ENCODE peak calls at places on chromosomes 4 and X, in eight cellular contexts. One of them, this sample, is unnamed.

GRCh38 chr4:38957239-38957815 is 74.9 kb downstream of the TMEM156 start:
- DNase-seq in RKO: no peak
- DNase-seq in naive B cell: no peak
- DNase-seq in NCI-H1092 treated with DMSO at 0.1 percent for 48 hours: no peak
- DNase-seq in neural crest cell: no peak
- DNase-seq in endothelial cell: no peak
- DNase-seq in B cell: no peak
- DNase-seq in H9: no peak
- DNase-seq in this sample: no peak

GRCh38 chrX:41258871-41259270 is 75.1 kb upstream of the DDX3X start:
- DNase-seq in neural crest cell: no peak
- DNase-seq in NCI-H1092 treated with DMSO at 0.1 percent for 48 hours: no peak
- DNase-seq in RKO: no peak
- DNase-seq in naive B cell: no peak
- DNase-seq in B cell: no peak
- DNase-seq in H9: no peak
- DNase-seq in endothelial cell: no peak
- DNase-seq in this sample: no peak

GRCh38 chr4:121189811-121190210 is 25.7 kb upstream of the TNIP3 start:
- DNase-seq in H9: no peak
- DNase-seq in naive B cell: no peak
- DNase-seq in B cell: no peak
- DNase-seq in endothelial cell: no peak
- DNase-seq in neural crest cell: no peak
- DNase-seq in RKO: no peak
- DNase-seq in NCI-H1092 treated with DMSO at 0.1 percent for 48 hours: no peak
- DNase-seq in this sample: no peak

GRCh38 chr4:113979973-113980615 is 647 bp upstream of the ARSJ start:
- DNase-seq in naive B cell: no peak
- DNase-seq in H9: no peak
- DNase-seq in RKO: peak
- DNase-seq in neural crest cell: no peak
- DNase-seq in B cell: no peak
- DNase-seq in endothelial cell: no peak
- DNase-seq in NCI-H1092 treated with DMSO at 0.1 percent for 48 hours: no peak
- DNase-seq in this sample: peak

GRCh38 chrX:39705299-39705698 is 392.5 kb downstream of the BCOR start:
- DNase-seq in H9: no peak
- DNase-seq in RKO: peak
- DNase-seq in naive B cell: no peak
- DNase-seq in neural crest cell: no peak
- DNase-seq in B cell: no peak
- DNase-seq in NCI-H1092 treated with DMSO at 0.1 percent for 48 hours: peak
- DNase-seq in endothelial cell: no peak
- DNase-seq in this sample: peak

GRCh38 chrX:108511721-108512120 is 72.1 kb downstream of the COL4A5 start:
- DNase-seq in B cell: no peak
- DNase-seq in RKO: no peak
- DNase-seq in naive B cell: no peak
- DNase-seq in neural crest cell: no peak
- DNase-seq in H9: no peak
- DNase-seq in endothelial cell: no peak
- DNase-seq in NCI-H1092 treated with DMSO at 0.1 percent for 48 hours: no peak
- DNase-seq in this sample: no peak

GRCh38 chr4:146029939-146030710 is 91.5 kb upstream of the ZNF827 start:
- DNase-seq in H9: peak
- DNase-seq in RKO: no peak
- DNase-seq in endothelial cell: no peak
- DNase-seq in B cell: peak
- DNase-seq in naive B cell: peak
- DNase-seq in NCI-H1092 treated with DMSO at 0.1 percent for 48 hours: no peak
- DNase-seq in neural crest cell: no peak
- DNase-seq in this sample: no peak

GRCh38 chrX:48558270-48558669 is 16.0 kb upstream of the RBM3 start:
- DNase-seq in RKO: peak
- DNase-seq in H9: no peak
- DNase-seq in naive B cell: no peak
- DNase-seq in NCI-H1092 treated with DMSO at 0.1 percent for 48 hours: no peak
- DNase-seq in B cell: no peak
- DNase-seq in endothelial cell: no peak
- DNase-seq in neural crest cell: no peak
- DNase-seq in this sample: peak

GRCh38 chr4:145878501-145879435 is 59.9 kb downstream of the ZNF827 start:
- DNase-seq in endothelial cell: no peak
- DNase-seq in B cell: no peak
- DNase-seq in neural crest cell: no peak
- DNase-seq in H9: no peak
- DNase-seq in NCI-H1092 treated with DMSO at 0.1 percent for 48 hours: no peak
- DNase-seq in RKO: no peak
- DNase-seq in naive B cell: no peak
- DNase-seq in this sample: peak

GRCh38 chr4:21645776-21646175 is 302.8 kb downstream of the KCNIP4 start:
- DNase-seq in neural crest cell: no peak
- DNase-seq in NCI-H1092 treated with DMSO at 0.1 percent for 48 hours: no peak
- DNase-seq in H9: no peak
- DNase-seq in RKO: no peak
- DNase-seq in naive B cell: no peak
- DNase-seq in endothelial cell: no peak
- DNase-seq in B cell: no peak
- DNase-seq in this sample: no peak

GRCh38 chrX:9352683-9353430 is 112.0 kb upstream of the TBL1X start:
- DNase-seq in endothelial cell: no peak
- DNase-seq in B cell: peak
- DNase-seq in naive B cell: peak
- DNase-seq in H9: no peak
- DNase-seq in NCI-H1092 treated with DMSO at 0.1 percent for 48 hours: no peak
- DNase-seq in neural crest cell: no peak
- DNase-seq in RKO: no peak
- DNase-seq in this sample: no peak

GRCh38 chr4:143641406-143641805 is 59.1 kb downstream of the FREM3 start:
- DNase-seq in endothelial cell: no peak
- DNase-seq in H9: no peak
- DNase-seq in naive B cell: no peak
- DNase-seq in neural crest cell: no peak
- DNase-seq in RKO: no peak
- DNase-seq in B cell: no peak
- DNase-seq in NCI-H1092 treated with DMSO at 0.1 percent for 48 hours: no peak
- DNase-seq in this sample: no peak

GRCh38 chrX:3663576-3664290 is 49.7 kb downstream of the PRKX start:
- DNase-seq in neural crest cell: no peak
- DNase-seq in B cell: peak
- DNase-seq in NCI-H1092 treated with DMSO at 0.1 percent for 48 hours: no peak
- DNase-seq in naive B cell: peak
- DNase-seq in H9: no peak
- DNase-seq in endothelial cell: no peak
- DNase-seq in RKO: no peak
- DNase-seq in this sample: no peak

GRCh38 chr4:46839128-46839527 is 69.9 kb downstream of the COX7B2 start:
- DNase-seq in NCI-H1092 treated with DMSO at 0.1 percent for 48 hours: no peak
- DNase-seq in B cell: no peak
- DNase-seq in endothelial cell: no peak
- DNase-seq in H9: peak
- DNase-seq in RKO: no peak
- DNase-seq in neural crest cell: no peak
- DNase-seq in naive B cell: no peak
- DNase-seq in this sample: no peak

GRCh38 chrX:21838937-21839333 is 482 bp upstream of the MBTPS2 start:
- DNase-seq in H9: no peak
- DNase-seq in RKO: peak
- DNase-seq in endothelial cell: no peak
- DNase-seq in naive B cell: no peak
- DNase-seq in NCI-H1092 treated with DMSO at 0.1 percent for 48 hours: peak
- DNase-seq in B cell: no peak
- DNase-seq in neural crest cell: no peak
- DNase-seq in this sample: no peak

GRCh38 chr4:14338206-14338605 is 664.1 kb upstream of the CPEB2 start:
- DNase-seq in RKO: no peak
- DNase-seq in neural crest cell: no peak
- DNase-seq in endothelial cell: no peak
- DNase-seq in naive B cell: no peak
- DNase-seq in H9: no peak
- DNase-seq in NCI-H1092 treated with DMSO at 0.1 percent for 48 hours: no peak
- DNase-seq in B cell: no peak
- DNase-seq in this sample: no peak

GRCh38 chr4:187090401-187090800 is 366.7 kb upstream of the FAT1 start:
- DNase-seq in H9: no peak
- DNase-seq in NCI-H1092 treated with DMSO at 0.1 percent for 48 hours: no peak
- DNase-seq in B cell: no peak
- DNase-seq in RKO: no peak
- DNase-seq in naive B cell: no peak
- DNase-seq in endothelial cell: no peak
- DNase-seq in neural crest cell: no peak
- DNase-seq in this sample: no peak

GRCh38 chr4:125116431-125116830 is 198.3 kb upstream of the FAT4 start:
- DNase-seq in RKO: no peak
- DNase-seq in H9: no peak
- DNase-seq in naive B cell: no peak
- DNase-seq in neural crest cell: no peak
- DNase-seq in B cell: no peak
- DNase-seq in endothelial cell: no peak
- DNase-seq in NCI-H1092 treated with DMSO at 0.1 percent for 48 hours: no peak
- DNase-seq in this sample: no peak

GRCh38 chrX:31435592-31435991 is 363.8 kb upstream of the FTHL17 start:
- DNase-seq in naive B cell: no peak
- DNase-seq in RKO: no peak
- DNase-seq in NCI-H1092 treated with DMSO at 0.1 percent for 48 hours: no peak
- DNase-seq in neural crest cell: peak
- DNase-seq in B cell: no peak
- DNase-seq in endothelial cell: peak
- DNase-seq in H9: peak
- DNase-seq in this sample: no peak

GRCh38 chr4:2363056-2363719 is 55.3 kb downstream of the ZFYVE28 start:
- DNase-seq in RKO: no peak
- DNase-seq in neural crest cell: no peak
- DNase-seq in H9: no peak
- DNase-seq in B cell: no peak
- DNase-seq in NCI-H1092 treated with DMSO at 0.1 percent for 48 hours: no peak
- DNase-seq in endothelial cell: no peak
- DNase-seq in naive B cell: no peak
- DNase-seq in this sample: no peak

GRCh38 chrX:1462596-1463251 is 10.0 kb upstream of the ASMTL start:
- DNase-seq in B cell: peak
- DNase-seq in NCI-H1092 treated with DMSO at 0.1 percent for 48 hours: no peak
- DNase-seq in H9: no peak
- DNase-seq in endothelial cell: no peak
- DNase-seq in neural crest cell: no peak
- DNase-seq in RKO: peak
- DNase-seq in naive B cell: peak
- DNase-seq in this sample: peak

GRCh38 chr4:155582971-155583437 is 83.6 kb upstream of the GUCY1A1 start:
- DNase-seq in naive B cell: no peak
- DNase-seq in endothelial cell: no peak
- DNase-seq in B cell: no peak
- DNase-seq in NCI-H1092 treated with DMSO at 0.1 percent for 48 hours: no peak
- DNase-seq in neural crest cell: no peak
- DNase-seq in H9: no peak
- DNase-seq in RKO: no peak
- DNase-seq in this sample: no peak

GRCh38 chr4:62952366-62952765 is 1456.9 kb downstream of the TECRL start:
- DNase-seq in endothelial cell: no peak
- DNase-seq in neural crest cell: no peak
- DNase-seq in B cell: no peak
- DNase-seq in naive B cell: no peak
- DNase-seq in H9: no peak
- DNase-seq in NCI-H1092 treated with DMSO at 0.1 percent for 48 hours: no peak
- DNase-seq in RKO: no peak
- DNase-seq in this sample: no peak

GRCh38 chr4:140757220-140757607 is 1.0 kb upstream of the TBC1D9 start:
- DNase-seq in B cell: no peak
- DNase-seq in neural crest cell: no peak
- DNase-seq in RKO: no peak
- DNase-seq in H9: no peak
- DNase-seq in naive B cell: no peak
- DNase-seq in NCI-H1092 treated with DMSO at 0.1 percent for 48 hours: no peak
- DNase-seq in endothelial cell: no peak
- DNase-seq in this sample: no peak

GRCh38 chr4:88900432-88900831 is 156.6 kb downstream of the FAM13A start:
- DNase-seq in endothelial cell: no peak
- DNase-seq in naive B cell: no peak
- DNase-seq in RKO: no peak
- DNase-seq in NCI-H1092 treated with DMSO at 0.1 percent for 48 hours: no peak
- DNase-seq in B cell: no peak
- DNase-seq in neural crest cell: no peak
- DNase-seq in H9: no peak
- DNase-seq in this sample: no peak

GRCh38 chrX:25524150-25524549 is 508.4 kb upstream of the ARX start:
- DNase-seq in H9: no peak
- DNase-seq in RKO: peak
- DNase-seq in B cell: no peak
- DNase-seq in endothelial cell: no peak
- DNase-seq in NCI-H1092 treated with DMSO at 0.1 percent for 48 hours: no peak
- DNase-seq in naive B cell: no peak
- DNase-seq in neural crest cell: no peak
- DNase-seq in this sample: peak

This sample was measured in kidney glomerular epithelial cell.